ENCODE peak calls at places on chromosome 21, in seven cellular contexts. Z, Y, K, G, V, W and S are unnamed samples.

GRCh38 chr21:38838598-38839369 is 33.1 kb downstream of the ETS2 start:
- DNase-seq in Z (no peak), Y (no peak), K (no peak), G (no peak), V (no peak), W (no peak), S (no peak)

GRCh38 chr21:35249636-35250035 is 200.5 kb upstream of the RUNX1 start:
- DNase-seq in Z (no peak), Y (no peak), K (no peak), G (no peak), V (no peak), W (no peak), S (no peak)

GRCh38 chr21:46098303-46099141 is 610 bp downstream of the COL6A2 start:
- DNase-seq in Z (no peak), Y (no peak), K (no peak), G (peak), V (peak), W (peak), S (no peak)

GRCh38 chr21:22224261-22224660 is 1226.1 kb downstream of the NCAM2 start:
- DNase-seq in Z (no peak), Y (no peak), K (no peak), G (no peak), V (no peak), W (no peak), S (no peak)

GRCh38 chr21:38869946-38870345 is 64.2 kb downstream of the ETS2 start:
- DNase-seq in Z (no peak), Y (no peak), K (peak), G (no peak), V (no peak), W (peak), S (no peak)

GRCh38 chr21:26784974-26785373 is 60.2 kb downstream of the ADAMTS1 start:
- DNase-seq in Z (no peak), Y (no peak), K (no peak), G (no peak), V (no peak), W (no peak), S (no peak)

GRCh38 chr21:14987370-14988170 is 77.2 kb downstream of the NRIP1 start:
- DNase-seq in Z (no peak), Y (no peak), K (no peak), G (no peak), V (no peak), W (no peak), S (no peak)

GRCh38 chr21:16071082-16071481 is 341.3 kb downstream of the USP25 start:
- DNase-seq in Z (no peak), Y (no peak), K (no peak), G (no peak), V (no peak), W (peak), S (peak)